ENCODE peak calls at places on chromosomes 4 and X, in six cellular contexts. I, A, N, X, T and J are unnamed samples. For H3K36me3, the result is how much of the 10 kb centered on the place peaks cover.

GRCh38 chr4:16082038-16082423 is 1.8 kb downstream of the PROM1 start:
- DNase-seq in I (no peak), A (no peak), N (no peak), X (no peak), T (no peak), J (no peak)

GRCh38 chr4:114349543-114350175 is 248.9 kb upstream of the UGT8 start:
- DNase-seq in I (no peak), A (no peak), N (no peak), X (no peak), T (no peak), J (no peak)

GRCh38 chrX:23783569-23784486 is 855 bp downstream of the SAT1 start:
- DNase-seq in I (peak), A (no peak), N (no peak), X (no peak), T (no peak), J (no peak)

GRCh38 chr4:147396105-147396504 is 84.8 kb upstream of the EDNRA start:
- DNase-seq in I (no peak), A (no peak), N (no peak), X (no peak), T (peak), J (no peak)

GRCh38 chrX:107135076-107135964 is 16.7 kb upstream of the RBM41 start:
- DNase-seq in I (no peak), A (no peak), N (no peak), X (no peak), T (peak), J (no peak)

GRCh38 chrX:38890963-38891362 is 89.7 kb downstream of the MID1IP1 start:
- DNase-seq in I (no peak), A (no peak), N (no peak), X (no peak), T (peak), J (no peak)

GRCh38 chr4:5018096-5018495 is 1.2 kb downstream of the CYTL1 start:
- DNase-seq in I (no peak), A (no peak), N (no peak), X (no peak), T (no peak), J (no peak)

GRCh38 chr4:189046642-189047041 is 894.0 kb upstream of the FRG1 start:
- DNase-seq in I (no peak), A (no peak), N (no peak), X (no peak), T (no peak), J (no peak)

GRCh38 chr4:139589619-139590018 is 33.6 kb upstream of the SETD7 start:
- DNase-seq in I (no peak), A (no peak), N (no peak), X (no peak), T (no peak), J (no peak)

GRCh38 chr4:82421796-82422560 is 8.3 kb downstream of the HNRNPDL start:
- DNase-seq in I (no peak), A (no peak), N (no peak), X (no peak), T (no peak), J (no peak)

GRCh38 chr4:81965454-81965853 is 408.3 kb downstream of the HNRNPD start:
- DNase-seq in I (no peak), A (no peak), N (no peak), X (no peak), T (no peak), J (no peak)

GRCh38 chr4:177051473-177052060 is 258.1 kb upstream of the NEIL3 start:
- DNase-seq in I (no peak), A (no peak), N (no peak), X (no peak), T (peak), J (peak)

GRCh38 chr4:141046255-141046654 is 87.0 kb downstream of the RNF150 start:
- DNase-seq in I (no peak), A (no peak), N (no peak), X (no peak), T (no peak), J (no peak)

GRCh38 chr4:100362363-100362762 is 155.5 kb downstream of the EMCN start:
- DNase-seq in I (no peak), A (no peak), N (no peak), X (no peak), T (no peak), J (no peak)

GRCh38 chr4:123599920-123600394 is 203.4 kb downstream of the SPRY1 start:
- DNase-seq in I (peak), A (no peak), N (peak), X (peak), T (peak), J (peak)

GRCh38 chr4:139689093-139689722 is 23.6 kb downstream of the MGST2 start:
- DNase-seq in I (no peak), A (no peak), N (no peak), X (no peak), T (peak), J (no peak)

GRCh38 chr4:145486603-145487002 is 5.0 kb downstream of the SMAD1 start:
- DNase-seq in I (no peak), A (no peak), N (no peak), X (no peak), T (peak), J (no peak)

GRCh38 chr4:83558693-83559092 is 22.8 kb downstream of the GPAT3 start:
- DNase-seq in I (no peak), A (no peak), N (no peak), X (no peak), T (no peak), J (no peak)

GRCh38 chr4:46894841-46895240 is 14.2 kb downstream of the COX7B2 start:
- DNase-seq in I (no peak), A (no peak), N (no peak), X (no peak), T (no peak), J (no peak)

GRCh38 chrX:106415276-106415895 is 196.4 kb upstream of the RADX start:
- DNase-seq in I (no peak), A (no peak), N (no peak), X (no peak), T (peak), J (peak)

GRCh38 chrX:24396930-24397277 is 36.5 kb downstream of the SUPT20HL1 start:
- DNase-seq in I (no peak), A (no peak), N (no peak), X (no peak), T (no peak), J (no peak)

GRCh38 chr4:138300616-138301015 is 58.5 kb upstream of the SLC7A11 start:
- DNase-seq in I (no peak), A (no peak), N (no peak), X (no peak), T (no peak), J (no peak)

GRCh38 chr4:123361195-123361861 is 35.3 kb upstream of the SPRY1 start:
- DNase-seq in I (no peak), A (no peak), N (no peak), X (no peak), T (no peak), J (no peak)

GRCh38 chr4:48602763-48603162 is 112.7 kb downstream of the ZAR1 start:
- DNase-seq in I (no peak), A (no peak), N (no peak), X (no peak), T (no peak), J (no peak)

GRCh38 chrX:45485682-45486081 is 285.0 kb upstream of the DIPK2B start:
- DNase-seq in I (no peak), A (no peak), N (no peak), X (no peak), T (peak), J (no peak)

GRCh38 chr4:89572224-89572858 is 264.6 kb downstream of the SNCA start:
- DNase-seq in I (no peak), A (no peak), N (no peak), X (no peak), T (peak), J (no peak)

GRCh38 chr4:168850016-168850415 is 160.0 kb downstream of the CBR4 start:
- DNase-seq in I (no peak), A (no peak), N (no peak), X (no peak), T (no peak), J (no peak)

GRCh38 chrX:134377537-134377936 is 82.4 kb upstream of the HPRT1 start:
- DNase-seq in I (no peak), A (no peak), N (peak), X (no peak), T (peak), J (peak)

GRCh38 chrX:41802958-41803357 is 79.0 kb downstream of the GPR82 start:
- DNase-seq in I (no peak), A (no peak), N (no peak), X (no peak), T (no peak), J (no peak)

GRCh38 chrX:10512258-10512657 is 108.1 kb downstream of the MID1 start:
- DNase-seq in I (no peak), A (no peak), N (no peak), X (no peak), T (no peak), J (no peak)

GRCh38 chrX:38561951-38562719 is 793 bp downstream of the TSPAN7 start:
- DNase-seq in I (no peak), A (no peak), N (peak), X (no peak), T (no peak), J (peak)

DNA sequence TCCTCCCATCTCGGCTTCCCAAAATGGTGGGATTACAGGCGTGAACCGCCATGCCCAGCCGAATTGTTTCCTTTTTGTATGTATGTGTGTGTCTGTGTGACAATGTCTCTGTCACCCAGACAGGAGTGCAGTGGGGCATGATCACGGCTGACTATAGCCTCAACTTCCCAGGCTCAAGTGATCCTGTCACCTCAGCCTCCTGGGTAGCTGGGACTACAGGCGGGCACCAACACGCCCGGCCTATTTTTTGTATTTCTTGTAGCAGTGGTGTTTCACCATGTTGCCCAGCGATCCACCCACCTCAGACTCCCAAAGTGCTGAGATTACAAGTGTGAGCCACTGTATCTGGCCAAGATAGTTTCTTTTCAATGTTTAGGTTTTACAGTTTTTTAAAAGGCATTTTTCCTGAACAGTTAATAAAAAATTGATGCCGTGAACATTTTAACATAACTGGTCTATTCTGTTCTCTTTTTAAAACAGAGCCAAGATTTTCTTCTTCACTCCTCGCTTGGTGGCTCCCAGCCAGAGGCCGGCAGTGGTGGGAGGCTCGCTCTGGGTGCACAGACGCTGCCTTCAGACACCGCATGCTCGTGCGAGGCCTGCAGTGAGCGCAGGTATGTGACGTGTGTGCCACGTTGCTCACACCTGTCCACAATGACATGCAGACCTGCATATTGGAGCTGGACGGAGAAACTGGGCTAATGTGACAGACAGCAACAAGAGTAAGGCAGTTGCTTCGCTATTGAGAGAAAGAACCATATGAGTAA is 88.5 kb downstream of the FAM193A start:
- DNase-seq in I (no peak), A (no peak), N (no peak), X (no peak), T (no peak), J (no peak)
- H3K27ac ChIP-seq in I (no peak), A (no peak), N (no peak), X (no peak), T (no peak), J (no peak)

DNA sequence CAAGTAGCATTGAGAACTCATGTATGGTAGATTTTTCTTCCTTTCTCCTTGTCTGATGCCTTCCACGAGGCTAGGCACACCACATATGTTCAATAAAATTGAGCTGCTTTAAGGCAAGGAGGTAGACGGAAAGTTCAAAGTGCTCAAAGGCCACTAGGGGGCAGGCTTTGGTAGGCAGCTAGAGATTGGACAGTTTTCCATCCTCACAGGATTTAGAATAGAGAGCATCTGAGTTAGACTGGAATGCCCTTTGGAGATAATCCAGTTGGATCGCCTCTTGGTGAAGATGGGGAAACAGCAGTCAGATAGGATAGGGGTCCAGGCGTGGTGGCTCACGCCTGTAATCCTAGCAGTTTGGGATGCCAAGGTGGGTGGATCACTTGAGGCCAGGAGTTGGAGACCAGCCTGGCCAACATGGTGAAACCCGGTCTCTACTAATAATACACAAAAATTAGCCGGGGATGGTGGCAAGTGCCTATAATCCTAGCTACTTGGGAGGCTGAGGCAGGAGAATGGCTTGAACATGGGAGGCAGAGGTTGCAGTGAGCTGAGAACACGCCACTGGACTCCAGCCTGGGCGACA is 30.4 kb downstream of the ELF4 start:
- DNase-seq in I (peak), A (no peak), N (peak), X (peak), T (peak), J (peak)
- H3K36me3 ChIP-seq in I (under half), A (under half), N (under half), X (under half), T (under half), J (under half)

DNA sequence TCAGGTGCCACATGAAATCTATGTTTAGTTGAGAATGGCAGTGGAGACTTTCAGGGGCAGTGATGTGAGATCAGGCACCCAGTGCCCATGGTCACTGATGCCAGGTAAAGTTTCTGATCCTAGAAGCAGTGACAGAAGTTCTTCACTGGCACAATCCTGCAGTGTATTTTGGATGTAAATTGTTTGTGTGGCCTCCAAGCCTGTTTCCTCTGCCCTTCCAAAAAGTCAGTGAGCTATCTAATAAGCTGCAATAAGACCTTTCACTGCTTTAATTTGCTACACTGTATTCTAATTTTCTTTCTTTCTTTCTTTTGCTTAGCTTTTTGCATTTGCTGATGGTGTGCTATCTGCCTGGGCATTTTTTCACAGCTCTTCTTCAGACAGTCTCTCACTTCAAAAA is 1348.6 kb downstream of the ADGRL3 start:
- DNase-seq in I (no peak), A (no peak), N (no peak), X (no peak), T (no peak), J (no peak)
- H3K27ac ChIP-seq in I (no peak), A (no peak), N (no peak), X (no peak), T (no peak), J (no peak)

DNA sequence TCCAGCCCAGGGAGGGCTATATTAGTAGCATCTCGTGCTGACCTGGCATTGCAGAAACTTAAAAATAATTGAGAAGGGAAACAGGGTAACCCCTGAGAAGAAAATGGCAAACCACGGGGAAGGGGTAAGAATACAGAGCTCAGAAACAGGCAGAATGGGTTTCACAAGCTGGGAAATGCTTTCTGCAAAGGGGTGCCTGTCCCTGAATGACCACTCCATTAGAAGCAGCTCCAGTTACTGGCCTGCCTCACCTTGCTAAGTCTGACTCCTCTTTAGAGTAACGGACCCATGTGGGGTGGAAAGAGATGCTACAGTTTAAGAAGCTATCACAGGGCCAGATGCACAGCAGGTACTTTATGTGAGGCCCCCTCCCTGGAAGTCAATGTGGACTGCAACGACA is 2.5 kb downstream of the WDR1 start:
- DNase-seq in I (no peak), A (no peak), N (no peak), X (no peak), T (no peak), J (no peak)
- H3K36me3 ChIP-seq in I (under half), A (half or more), N (under half), X (half or more), T (under half), J (under half)

GRCh38 chr4:18981234-18981615 is 959.7 kb upstream of the LCORL start:
- DNase-seq in I (no peak), A (no peak), N (no peak), X (no peak), T (no peak), J (no peak)

GRCh38 chr4:18976884-18977283 is 955.3 kb upstream of the LCORL start:
- DNase-seq in I (no peak), A (no peak), N (no peak), X (no peak), T (no peak), J (no peak)

GRCh38 chr4:18975916-18976610 is 954.5 kb upstream of the LCORL start:
- DNase-seq in I (no peak), A (no peak), N (no peak), X (no peak), T (no peak), J (no peak)

DNA sequence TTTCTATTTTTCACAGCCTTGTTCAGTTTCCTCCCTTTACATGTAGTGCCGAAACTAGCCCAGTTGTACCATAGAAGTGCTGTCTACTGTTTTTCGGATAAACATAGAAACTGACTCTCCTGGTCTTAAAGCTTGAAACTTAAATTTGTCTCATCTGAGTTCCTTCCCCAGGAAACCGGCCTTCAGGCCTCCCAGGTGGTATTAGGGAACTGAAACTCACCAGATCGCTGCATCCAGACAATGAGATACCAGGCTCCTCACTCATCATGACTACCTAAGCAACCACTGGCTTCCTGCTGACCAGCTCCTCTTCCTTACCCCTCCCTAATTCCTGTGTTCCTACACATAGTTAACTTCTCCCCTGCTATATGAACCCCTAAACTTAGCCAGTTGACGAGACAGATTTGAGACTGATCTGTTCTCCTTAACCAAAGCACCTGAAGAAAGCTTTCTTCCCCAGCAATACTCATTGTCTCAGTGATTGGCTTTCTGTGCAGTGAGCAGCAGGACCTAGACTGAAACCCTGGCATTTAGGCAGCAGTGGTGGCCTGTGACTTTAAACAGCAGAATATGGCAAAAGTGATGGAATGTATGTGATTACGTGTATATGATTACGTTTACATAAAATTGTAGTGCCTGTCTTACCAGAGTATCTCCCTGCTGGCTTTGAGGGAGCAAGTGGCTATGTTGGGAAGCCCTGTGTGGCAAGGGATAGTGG is 959.1 kb upstream of the LCORL start:
- DNase-seq in I (no peak), A (no peak), N (no peak), X (no peak), T (no peak), J (no peak)
- H3K27ac ChIP-seq in I (no peak), A (peak), N (no peak), X (no peak), T (no peak), J (no peak)

GRCh38 chrX:55709735-55710134 is 7.8 kb upstream of the RRAGB start:
- DNase-seq in I (no peak), A (no peak), N (no peak), X (no peak), T (no peak), J (no peak)
- H3K36me3 ChIP-seq in I (under half), A (under half), N (under half), X (under half), T (under half), J (under half)

DNA sequence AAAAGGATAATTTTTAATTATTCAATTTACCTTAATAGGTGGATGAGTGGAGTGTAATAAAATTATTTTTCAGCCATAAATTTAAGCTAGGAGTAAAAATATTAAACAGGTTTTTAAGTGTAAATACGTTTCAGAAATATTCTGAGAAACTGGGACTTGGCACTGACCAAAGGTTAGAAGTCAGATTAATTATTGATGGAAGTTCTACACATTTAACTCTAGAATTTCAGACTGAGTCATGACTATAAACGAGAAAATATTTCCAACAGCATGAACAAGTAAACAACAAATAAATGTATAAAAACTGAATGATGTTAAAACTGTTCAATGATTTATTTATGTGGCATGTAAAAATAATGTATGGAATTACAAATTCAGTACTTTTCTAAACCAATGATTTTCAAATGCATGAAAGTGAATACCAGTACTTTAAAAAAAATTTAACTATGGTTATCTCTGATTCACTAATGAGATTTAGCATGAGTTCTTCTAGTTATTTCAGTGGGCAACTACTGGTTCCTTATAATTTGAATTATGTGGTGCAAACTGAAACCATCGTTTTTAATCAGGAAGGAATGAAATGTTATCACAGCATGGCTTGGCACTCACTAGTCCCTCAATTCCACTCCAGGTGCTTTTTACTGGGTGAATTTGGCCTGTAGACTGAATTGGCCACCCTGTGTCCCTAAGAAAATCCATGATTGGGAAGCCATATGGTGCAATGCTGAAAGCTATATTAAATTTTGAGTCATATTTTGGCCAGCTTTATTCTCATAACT is 244.2 kb downstream of the FSTL5 start:
- DNase-seq in I (no peak), A (no peak), N (no peak), X (no peak), T (no peak), J (no peak)
- H3K27ac ChIP-seq in I (no peak), A (no peak), N (no peak), X (no peak), T (no peak), J (no peak)